ENCODE peak calls at places on chromosomes 1 and 21, in nine cellular contexts. One of them, this sample, is unnamed.

GRCh38 chr1:163205513-163205912 is 2.8 kb upstream of the RGS5 start:
- DNase-seq in H1: no peak
- DNase-seq in GM12878: no peak
- DNase-seq in K562: no peak
- DNase-seq in A549: no peak
- DNase-seq in endothelial cell of umbilical vein: no peak
- DNase-seq in SK-N-SH: no peak
- DNase-seq in WTC11: no peak
- DNase-seq in HCT116: no peak
- DNase-seq in this sample: no peak

GRCh38 chr1:166139735-166140134 is 27.1 kb downstream of the FAM78B start:
- DNase-seq in SK-N-SH: no peak
- DNase-seq in K562: no peak
- DNase-seq in HCT116: no peak
- DNase-seq in GM12878: no peak
- DNase-seq in WTC11: no peak
- DNase-seq in A549: no peak
- DNase-seq in H1: no peak
- DNase-seq in endothelial cell of umbilical vein: no peak
- DNase-seq in this sample: no peak

GRCh38 chr1:53672785-53673184 is 66.2 kb downstream of the GLIS1 start:
- DNase-seq in SK-N-SH: no peak
- DNase-seq in endothelial cell of umbilical vein: no peak
- DNase-seq in A549: no peak
- DNase-seq in WTC11: no peak
- DNase-seq in HCT116: no peak
- DNase-seq in K562: no peak
- DNase-seq in GM12878: no peak
- DNase-seq in H1: no peak
- DNase-seq in this sample: no peak

GRCh38 chr21:45326169-45326833 is 38.6 kb upstream of the POFUT2 start:
- DNase-seq in A549: no peak
- DNase-seq in WTC11: no peak
- DNase-seq in K562: no peak
- DNase-seq in GM12878: no peak
- DNase-seq in H1: no peak
- DNase-seq in HCT116: no peak
- DNase-seq in endothelial cell of umbilical vein: no peak
- DNase-seq in SK-N-SH: peak; percentile 76
- DNase-seq in this sample: no peak

GRCh38 chr1:231702804-231703203 is 76.2 kb downstream of the DISC1 start:
- DNase-seq in WTC11: no peak
- DNase-seq in endothelial cell of umbilical vein: no peak
- DNase-seq in GM12878: no peak
- DNase-seq in HCT116: no peak
- DNase-seq in SK-N-SH: no peak
- DNase-seq in H1: no peak
- DNase-seq in A549: no peak
- DNase-seq in K562: no peak
- DNase-seq in this sample: no peak

GRCh38 chr1:150259217-150259616 is 1.6 kb downstream of the CA14 start:
- DNase-seq in K562: no peak
- DNase-seq in SK-N-SH: no peak
- DNase-seq in A549: no peak
- DNase-seq in HCT116: no peak
- DNase-seq in WTC11: no peak
- DNase-seq in GM12878: no peak
- DNase-seq in H1: no peak
- DNase-seq in endothelial cell of umbilical vein: no peak
- DNase-seq in this sample: no peak

GRCh38 chr1:226649780-226650179 is 89.3 kb downstream of the ITPKB start:
- DNase-seq in HCT116: no peak
- DNase-seq in endothelial cell of umbilical vein: peak; percentile 68
- DNase-seq in GM12878: no peak
- DNase-seq in SK-N-SH: no peak
- DNase-seq in A549: peak; percentile 28
- DNase-seq in WTC11: peak; percentile 40
- DNase-seq in H1: no peak
- DNase-seq in K562: peak; percentile 54
- DNase-seq in this sample: peak; percentile 64

GRCh38 chr1:186014370-186015030 is 280.3 kb downstream of the HMCN1 start:
- DNase-seq in SK-N-SH: no peak
- DNase-seq in endothelial cell of umbilical vein: peak; percentile 7
- DNase-seq in WTC11: no peak
- DNase-seq in H1: no peak
- DNase-seq in K562: no peak
- DNase-seq in A549: no peak
- DNase-seq in HCT116: no peak
- DNase-seq in GM12878: no peak
- DNase-seq in this sample: no peak

GRCh38 chr1:156245451-156246232 is 2.2 kb downstream of the PAQR6 start:
- DNase-seq in WTC11: peak; percentile 63
- DNase-seq in A549: no peak
- DNase-seq in GM12878: no peak
- DNase-seq in HCT116: no peak
- DNase-seq in SK-N-SH: peak; percentile 42
- DNase-seq in H1: no peak
- DNase-seq in endothelial cell of umbilical vein: peak; percentile 31
- DNase-seq in K562: no peak
- DNase-seq in this sample: peak; percentile 50

GRCh38 chr1:36122062-36122461 is 3.0 kb downstream of the COL8A2 start:
- DNase-seq in SK-N-SH: no peak
- DNase-seq in GM12878: no peak
- DNase-seq in A549: no peak
- DNase-seq in endothelial cell of umbilical vein: no peak
- DNase-seq in H1: no peak
- DNase-seq in WTC11: no peak
- DNase-seq in HCT116: no peak
- DNase-seq in K562: no peak
- DNase-seq in this sample: no peak

GRCh38 chr1:36124404-36125128 is 456 bp downstream of the COL8A2 start:
- DNase-seq in SK-N-SH: peak; percentile 33
- DNase-seq in K562: no peak
- DNase-seq in A549: no peak
- DNase-seq in endothelial cell of umbilical vein: no peak
- DNase-seq in WTC11: peak; percentile 26
- DNase-seq in HCT116: no peak
- DNase-seq in GM12878: no peak
- DNase-seq in H1: no peak
- DNase-seq in this sample: no peak

GRCh38 chr1:36125129-36125991 is at the start of gene COL8A2:
- DNase-seq in SK-N-SH: peak; percentile 88
- DNase-seq in A549: no peak
- DNase-seq in endothelial cell of umbilical vein: no peak
- DNase-seq in H1: no peak
- DNase-seq in HCT116: no peak
- DNase-seq in WTC11: peak; percentile 30
- DNase-seq in K562: peak; percentile 91
- DNase-seq in GM12878: no peak
- DNase-seq in this sample: no peak

GRCh38 chr1:36122463-36123025 is 2.5 kb downstream of the COL8A2 start:
- DNase-seq in H1: no peak
- DNase-seq in SK-N-SH: peak; percentile 12
- DNase-seq in WTC11: no peak
- DNase-seq in K562: no peak
- DNase-seq in A549: no peak
- DNase-seq in HCT116: no peak
- DNase-seq in endothelial cell of umbilical vein: no peak
- DNase-seq in GM12878: no peak
- DNase-seq in this sample: no peak

DNA sequence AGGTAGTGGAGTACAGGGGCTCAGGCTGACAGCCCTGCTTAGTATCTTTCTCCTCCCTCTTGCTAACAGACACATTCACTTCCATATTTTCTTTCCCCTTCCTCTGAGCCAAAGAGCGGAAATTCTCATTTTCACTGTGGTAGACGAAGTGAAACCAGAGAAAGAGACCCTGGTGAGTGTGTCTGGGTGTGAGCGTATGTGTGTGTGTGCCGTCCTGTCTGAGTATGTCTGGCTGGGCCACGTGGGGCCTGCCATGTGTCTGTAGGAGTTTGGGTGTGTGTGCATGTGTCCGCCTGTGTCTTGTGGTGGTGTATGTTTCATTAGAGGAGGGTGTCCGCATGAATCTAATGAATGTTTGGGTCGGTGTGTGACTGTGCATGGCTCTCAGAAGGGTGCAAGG is 1.7 kb downstream of the COL8A2 start:
- DNase-seq in K562: no peak
- DNase-seq in HCT116: no peak
- DNase-seq in SK-N-SH: no peak
- DNase-seq in WTC11: no peak
- DNase-seq in GM12878: peak; percentile 33
- DNase-seq in endothelial cell of umbilical vein: no peak
- DNase-seq in H1: no peak
- DNase-seq in A549: no peak
- DNase-seq in this sample: no peak
- TF ChIP-seq MAX in K562: peak; percentile 72
- TF ChIP-seq MAX in HCT116: no peak
- TF ChIP-seq MAX in SK-N-SH: no peak
- TF ChIP-seq MAX in WTC11: no peak
- TF ChIP-seq MAX in GM12878: peak; percentile 79
- TF ChIP-seq MAX in endothelial cell of umbilical vein: no peak
- TF ChIP-seq MAX in H1: no peak
- TF ChIP-seq MAX in A549: no peak
- TF ChIP-seq MAX in this sample: no peak

GRCh38 chr1:25695991-25696330 is 79.4 kb downstream of the MAN1C1 start:
- DNase-seq in HCT116: no peak
- DNase-seq in endothelial cell of umbilical vein: peak; percentile 80
- DNase-seq in SK-N-SH: no peak
- DNase-seq in A549: peak; percentile 65
- DNase-seq in K562: no peak
- DNase-seq in WTC11: no peak
- DNase-seq in H1: no peak
- DNase-seq in GM12878: no peak
- DNase-seq in this sample: no peak

GRCh38 chr1:25698252-25698651 is 81.7 kb downstream of the MAN1C1 start:
- DNase-seq in HCT116: no peak
- DNase-seq in A549: no peak
- DNase-seq in endothelial cell of umbilical vein: no peak
- DNase-seq in K562: no peak
- DNase-seq in H1: no peak
- DNase-seq in GM12878: no peak
- DNase-seq in WTC11: no peak
- DNase-seq in SK-N-SH: no peak
- DNase-seq in this sample: no peak

GRCh38 chr1:25699501-25700089 is 83.0 kb downstream of the MAN1C1 start:
- DNase-seq in GM12878: no peak
- DNase-seq in A549: no peak
- DNase-seq in HCT116: no peak
- DNase-seq in endothelial cell of umbilical vein: no peak
- DNase-seq in K562: no peak
- DNase-seq in H1: no peak
- DNase-seq in WTC11: no peak
- DNase-seq in SK-N-SH: peak; percentile 44
- DNase-seq in this sample: no peak

GRCh38 chr1:25695066-25695990 is 78.7 kb downstream of the MAN1C1 start:
- DNase-seq in SK-N-SH: no peak
- DNase-seq in HCT116: no peak
- DNase-seq in endothelial cell of umbilical vein: peak; percentile 87
- DNase-seq in GM12878: no peak
- DNase-seq in WTC11: peak; percentile 54
- DNase-seq in K562: peak; percentile 37
- DNase-seq in H1: no peak
- DNase-seq in A549: peak; percentile 82
- DNase-seq in this sample: peak; percentile 61

GRCh38 chr1:25697426-25698220 is 81.0 kb downstream of the MAN1C1 start:
- DNase-seq in K562: no peak
- DNase-seq in GM12878: no peak
- DNase-seq in WTC11: no peak
- DNase-seq in A549: no peak
- DNase-seq in SK-N-SH: no peak
- DNase-seq in endothelial cell of umbilical vein: no peak
- DNase-seq in H1: no peak
- DNase-seq in HCT116: no peak
- DNase-seq in this sample: no peak
- TF ChIP-seq CTCF in K562: no peak
- TF ChIP-seq CTCF in GM12878: no peak
- TF ChIP-seq CTCF in WTC11: no peak
- TF ChIP-seq CTCF in A549: no peak
- TF ChIP-seq CTCF in SK-N-SH: no peak
- TF ChIP-seq CTCF in endothelial cell of umbilical vein: no peak
- TF ChIP-seq CTCF in H1: no peak
- TF ChIP-seq CTCF in HCT116: peak; percentile 9
- TF ChIP-seq CTCF in this sample: no peak

DNA sequence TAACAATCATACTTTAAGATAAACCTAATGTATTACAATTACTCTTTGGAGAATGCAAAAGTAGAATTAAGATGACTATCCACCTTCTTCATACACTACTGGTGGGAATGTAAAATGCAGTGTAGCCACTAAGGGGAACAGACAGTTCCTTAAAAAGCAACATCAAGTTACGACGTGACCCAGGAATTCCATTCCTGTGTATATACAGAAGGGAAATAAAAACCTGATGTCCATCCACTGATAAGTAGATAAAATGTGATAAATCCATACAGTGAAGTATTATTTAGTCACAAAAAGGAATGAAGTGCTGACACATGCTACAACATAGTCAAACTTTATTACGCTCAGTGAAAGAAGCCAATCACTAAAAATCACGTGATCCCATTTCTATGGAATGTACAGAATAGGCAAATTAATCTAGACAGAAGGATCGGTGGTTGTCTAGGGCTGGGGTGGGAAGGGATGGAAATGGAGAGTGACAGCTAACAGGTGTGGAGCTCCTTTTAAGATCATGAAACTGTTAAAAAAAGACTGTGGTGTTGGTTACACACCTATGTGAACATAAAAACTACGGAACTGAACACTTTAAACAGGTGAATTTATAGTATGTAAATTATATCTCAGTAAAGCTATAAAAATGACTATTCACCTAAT is 42.1 kb downstream of the NRIP1 start:
- DNase-seq in WTC11: no peak
- DNase-seq in SK-N-SH: no peak
- DNase-seq in H1: no peak
- DNase-seq in endothelial cell of umbilical vein: no peak
- DNase-seq in GM12878: no peak
- DNase-seq in HCT116: no peak
- DNase-seq in K562: no peak
- DNase-seq in A549: no peak
- DNase-seq in this sample: no peak
- TF ChIP-seq MAX in WTC11: no peak
- TF ChIP-seq MAX in SK-N-SH: no peak
- TF ChIP-seq MAX in H1: no peak
- TF ChIP-seq MAX in endothelial cell of umbilical vein: no peak
- TF ChIP-seq MAX in GM12878: no peak
- TF ChIP-seq MAX in HCT116: no peak
- TF ChIP-seq MAX in K562: no peak
- TF ChIP-seq MAX in A549: no peak
- TF ChIP-seq MAX in this sample: no peak

DNA sequence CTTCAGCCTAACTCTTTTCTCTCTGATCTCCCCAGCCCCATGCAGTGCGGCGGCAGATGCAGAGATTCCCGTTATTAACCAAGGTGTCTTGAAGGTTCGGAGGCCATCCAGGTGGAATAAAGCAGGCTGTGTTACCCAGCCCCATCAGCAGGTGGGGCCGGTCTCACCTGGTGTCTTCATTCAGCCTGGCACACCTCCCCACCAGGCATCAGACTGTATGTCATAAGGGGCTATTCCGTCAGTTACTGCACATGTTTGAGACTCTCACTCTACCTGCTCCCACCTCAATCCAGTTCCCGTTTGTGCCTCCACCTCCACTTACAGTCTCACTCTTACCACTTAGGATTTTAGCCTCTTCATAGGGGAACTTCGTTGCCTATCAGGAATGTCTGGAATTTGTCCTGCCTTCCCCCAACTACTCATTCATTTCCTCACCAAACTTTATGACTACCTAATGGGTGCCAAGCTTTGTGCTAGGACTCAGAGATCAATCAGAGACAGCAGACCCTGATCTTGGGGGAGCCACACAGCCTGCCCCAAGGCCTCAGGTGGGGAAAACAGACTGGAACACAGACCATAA is 170.2 kb downstream of the PLPP3 start:
- DNase-seq in WTC11: peak; percentile 72
- DNase-seq in K562: peak; percentile 27
- DNase-seq in H1: peak; percentile 23
- DNase-seq in GM12878: no peak
- DNase-seq in HCT116: peak; percentile 47
- DNase-seq in A549: no peak
- DNase-seq in endothelial cell of umbilical vein: no peak
- DNase-seq in SK-N-SH: no peak
- DNase-seq in this sample: peak; percentile 11
- TF ChIP-seq CTCF in WTC11: peak; percentile 62
- TF ChIP-seq CTCF in K562: peak; percentile 46
- TF ChIP-seq CTCF in H1: peak; percentile 71
- TF ChIP-seq CTCF in GM12878: peak; percentile 49
- TF ChIP-seq CTCF in HCT116: peak; percentile 79
- TF ChIP-seq CTCF in A549: peak; percentile 7
- TF ChIP-seq CTCF in endothelial cell of umbilical vein: peak; percentile 6
- TF ChIP-seq CTCF in SK-N-SH: peak; percentile 23
- TF ChIP-seq CTCF in this sample: peak; percentile 17

This sample was measured in NB4.